ENCODE peak calls at places on chromosomes 13 and 19, in six cellular contexts. S, P, O, G, C and F are unnamed samples.
A peak's percentile ranks its signal among the peaks of the same experiment; 100 is the strongest.

GRCh38 chr13:28584873-28585317 is 74.0 kb upstream of the POMP start:
- DNase-seq in O (no peak), C (no peak), S (no peak), P (no peak), G (no peak), F (no peak)

GRCh38 chr13:74248477-74248876 is 114.3 kb upstream of the KLF12 start:
- DNase-seq in G (no peak), P (no peak), O (no peak), C (no peak), S (no peak), F (no peak)

GRCh38 chr13:23212621-23213020 is 31.8 kb downstream of the SGCG start:
- DNase-seq in S (no peak), P (no peak), G (no peak), O (no peak), C (no peak), F (no peak)

GRCh38 chr13:93771782-93772181 is 545.2 kb downstream of the GPC6 start:
- DNase-seq in S (no peak), C (no peak), O (no peak), P (no peak), G (no peak), F (no peak)

GRCh38 chr19:5547881-5548280 is 19.9 kb downstream of the TINCR start:
- DNase-seq in G (no peak), P (no peak), C (no peak), S (peak; percentile 33), O (no peak), F (no peak)

GRCh38 chr19:1999856-2000515 is 15.5 kb downstream of the BTBD2 start:
- DNase-seq in P (no peak), O (no peak), G (no peak), S (no peak), C (no peak), F (no peak)

GRCh38 chr13:61648546-61648945 is 232.9 kb upstream of the PCDH20 start:
- DNase-seq in C (no peak), G (no peak), P (no peak), O (no peak), S (no peak), F (no peak)

GRCh38 chr13:73751290-73751689 is 382.9 kb downstream of the KLF12 start:
- DNase-seq in S (no peak), G (no peak), P (no peak), C (no peak), O (no peak), F (no peak)

GRCh38 chr19:2952953-2953481 is 8.2 kb upstream of the ZNF77 start:
- DNase-seq in P (no peak), G (no peak), S (peak; percentile 82), O (no peak), C (no peak), F (no peak)

GRCh38 chr19:23262892-23263291 is 12.7 kb upstream of the ZNF724 start:
- DNase-seq in P (no peak), G (no peak), C (no peak), O (no peak), S (no peak), F (no peak)

GRCh38 chr19:46639356-46640061 is 3.5 kb upstream of the GNG8 start:
- DNase-seq in O (peak; percentile 16), C (no peak), S (peak; percentile 48), P (no peak), G (no peak), F (no peak)

GRCh38 chr13:79456051-79456450 is 24.9 kb upstream of the NDFIP2 start:
- DNase-seq in O (no peak), P (no peak), S (no peak), G (no peak), C (no peak), F (no peak)

GRCh38 chr19:7393459-7393858 is 44.7 kb downstream of the ARHGEF18 start:
- DNase-seq in P (no peak), G (no peak), S (no peak), C (no peak), O (no peak), F (peak; percentile 1)

GRCh38 chr13:98142427-98143156 is at the start of gene FARP1:
- DNase-seq in P (peak; percentile 83), G (peak; percentile 1), S (peak; percentile 84), C (no peak), O (peak; percentile 54), F (no peak)

DNA sequence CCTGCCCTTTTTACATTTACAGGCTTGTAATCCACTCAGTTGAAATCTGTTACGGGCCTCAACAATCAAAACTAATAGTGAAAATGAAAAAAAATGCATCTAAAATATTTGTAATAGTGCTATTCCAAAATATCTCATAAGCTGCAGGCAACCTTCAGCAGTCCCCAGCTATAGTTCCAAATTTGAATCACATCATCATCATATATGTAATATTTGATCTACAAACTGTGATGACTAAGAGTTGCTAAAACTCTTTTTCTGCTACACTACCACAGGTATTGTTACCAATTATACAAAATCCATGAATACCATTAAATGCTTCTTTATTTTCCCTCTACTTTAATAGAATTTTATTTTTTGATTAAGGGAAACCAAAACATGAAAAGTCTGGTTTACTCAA is 121.4 kb upstream of the RFC3 start:
- DNase-seq in G (no peak), S (no peak), P (no peak), C (no peak), O (no peak), F (no peak)
- H3K27ac ChIP-seq in G (no peak overlapping the region), S (no peak overlapping the region), P (no peak overlapping the region), C (no peak overlapping the region), O (no peak overlapping the region), F (no peak overlapping the region)

GRCh38 chr13:101572456-101572855 is 120.0 kb downstream of the ITGBL1 start:
- DNase-seq in C (no peak), O (no peak), P (no peak), G (no peak), S (no peak), F (no peak)

GRCh38 chr13:101576977-101577376 is 124.5 kb downstream of the ITGBL1 start:
- DNase-seq in C (no peak), S (no peak), G (no peak), O (no peak), P (no peak), F (no peak)

GRCh38 chr13:101575591-101575990 is 123.1 kb downstream of the ITGBL1 start:
- DNase-seq in S (no peak), C (no peak), G (no peak), P (no peak), O (no peak), F (no peak)

GRCh38 chr13:101579291-101579802 is 126.9 kb downstream of the ITGBL1 start:
- DNase-seq in S (no peak), O (no peak), P (no peak), G (no peak), C (no peak), F (no peak)

DNA sequence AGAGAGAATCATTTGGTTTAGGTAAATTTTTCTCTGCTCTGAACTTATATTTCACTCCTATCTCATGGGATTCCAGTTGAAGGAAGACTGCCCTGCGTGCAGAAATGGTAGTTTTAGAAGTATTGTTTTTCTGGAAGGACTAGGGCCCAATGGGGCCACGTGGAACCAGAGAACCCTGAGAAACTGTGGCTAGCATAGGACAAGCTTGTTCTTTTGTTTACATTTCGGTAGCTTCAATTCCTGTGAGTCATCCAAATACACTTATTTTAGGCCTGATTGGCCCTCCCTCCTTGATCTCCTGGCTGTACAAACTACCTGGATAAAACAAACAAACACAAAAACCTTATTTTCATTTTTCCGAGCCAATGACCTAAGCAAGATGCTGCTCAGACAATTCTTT is 124.0 kb downstream of the ITGBL1 start:
- DNase-seq in S (no peak), G (no peak), P (no peak), O (no peak), C (no peak), F (no peak)
- H3K27ac ChIP-seq in S (no peak overlapping the region), G (no peak overlapping the region), P (no peak overlapping the region), O (no peak overlapping the region), C (no peak overlapping the region), F (no peak overlapping the region)

GRCh38 chr19:56107626-56108351 is 13.3 kb downstream of the ZNF787 start:
- DNase-seq in P (no peak), G (no peak), S (peak; percentile 66), O (no peak), C (no peak), F (no peak)

GRCh38 chr19:56106993-56107392 is 14.1 kb downstream of the ZNF787 start:
- DNase-seq in G (no peak), C (no peak), O (no peak), S (no peak), P (no peak), F (no peak)

GRCh38 chr19:56110515-56111448 is 10.3 kb downstream of the ZNF787 start:
- DNase-seq in P (no peak), C (no peak), S (peak; percentile 40), O (no peak), G (no peak), F (no peak)

GRCh38 chr19:56109216-56109615 is 11.9 kb downstream of the ZNF787 start:
- DNase-seq in G (no peak), P (no peak), C (no peak), O (no peak), S (no peak), F (peak; percentile 44)

DNA sequence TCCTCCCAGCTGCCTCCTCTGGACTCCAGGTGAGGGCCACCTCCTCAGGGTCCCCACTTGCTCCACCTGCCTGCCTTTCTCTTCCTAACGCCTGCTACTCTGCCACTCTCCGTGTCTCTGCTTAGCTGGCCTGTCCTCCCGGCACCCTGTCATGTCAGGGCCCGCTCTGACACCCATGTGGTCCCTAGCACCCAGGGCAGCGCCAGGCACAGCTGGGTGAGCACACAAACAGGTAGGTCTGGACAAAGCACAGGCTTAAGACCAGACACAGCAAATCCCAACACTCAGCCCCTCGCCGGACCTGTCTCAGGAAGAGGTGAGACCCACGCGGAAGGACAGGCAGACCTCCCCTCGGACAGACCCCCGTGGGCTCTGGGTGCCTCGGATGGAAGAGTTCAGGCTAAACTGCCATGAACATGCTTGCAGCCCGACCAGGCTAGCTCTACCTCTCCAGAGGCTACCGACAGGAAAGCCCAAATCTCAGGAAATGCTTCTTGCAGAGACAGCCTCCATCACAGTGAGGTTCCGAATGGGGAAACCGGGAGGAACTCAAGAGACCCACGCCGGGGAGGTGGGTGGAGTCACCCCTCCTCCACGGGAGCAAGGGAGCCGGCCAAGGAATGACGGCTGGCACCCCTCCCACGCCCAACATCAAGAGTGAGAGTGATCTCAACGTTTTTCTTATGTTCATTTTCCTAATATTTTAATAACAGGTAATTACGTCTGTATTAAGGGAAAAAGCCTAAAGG is 12.5 kb downstream of the ZNF787 start:
- DNase-seq in P (no peak), O (no peak), S (no peak), G (no peak), C (no peak), F (no peak)
- H3K27ac ChIP-seq in P (peak overlapping the region; percentile 32), O (no peak overlapping the region), S (peak overlapping the region; percentile 92), G (no peak overlapping the region), C (no peak overlapping the region), F (peak overlapping the region; percentile 48)

GRCh38 chr13:34343413-34343812 is 525.5 kb downstream of the RFC3 start:
- DNase-seq in C (no peak), O (no peak), G (no peak), S (no peak), P (no peak), F (no peak)
- H3K27ac ChIP-seq in C (no peak overlapping the region), O (no peak overlapping the region), G (no peak overlapping the region), S (no peak overlapping the region), P (no peak overlapping the region), F (no peak overlapping the region)